ENCODE peak calls at places on chromosomes 6 and 20, in ten cellular contexts. A, Y, S, I, V, C, H, Q, J and M are unnamed samples.

GRCh38 chr6:107491059-107491609 is 1.2 kb downstream of the SOBP start:
- DNase-seq in A (no peak), Y (no peak), S (no peak), I (no peak), V (peak), C (peak), H (no peak), Q (peak), J (no peak), M (no peak)

GRCh38 chr6:15346315-15346714 is 100.4 kb downstream of the JARID2 start:
- DNase-seq in A (no peak), Y (no peak), S (no peak), I (no peak), V (no peak), C (no peak), H (no peak), Q (no peak), J (no peak), M (peak)

GRCh38 chr20:18481596-18481995 is 14.4 kb downstream of the POLR3F start:
- DNase-seq in A (no peak), Y (no peak), S (no peak), I (no peak), V (no peak), C (no peak), H (no peak), Q (no peak), J (no peak), M (no peak)

GRCh38 chr6:13708679-13709261 is 2.9 kb downstream of the RANBP9 start:
- DNase-seq in A (no peak), Y (no peak), S (no peak), I (peak), V (no peak), C (no peak), H (peak), Q (peak), J (no peak), M (no peak)

GRCh38 chr20:54119744-54120143 is 49.4 kb upstream of the BCAS1 start:
- DNase-seq in A (no peak), Y (no peak), S (no peak), I (no peak), V (no peak), C (no peak), H (no peak), Q (no peak), J (no peak), M (no peak)

GRCh38 chr6:85469276-85470022 is 19.6 kb downstream of the NT5E start:
- DNase-seq in A (no peak), Y (no peak), S (no peak), I (no peak), V (no peak), C (no peak), H (no peak), Q (no peak), J (no peak), M (no peak)

GRCh38 chr20:14972256-14972655 is 634.8 kb upstream of the FLRT3 start:
- DNase-seq in A (no peak), Y (no peak), S (no peak), I (no peak), V (no peak), C (no peak), H (no peak), Q (no peak), J (no peak), M (no peak)

GRCh38 chr6:81561071-81561564 is 191.4 kb downstream of the TENT5A start:
- DNase-seq in A (no peak), Y (no peak), S (no peak), I (peak), V (no peak), C (no peak), H (no peak), Q (peak), J (no peak), M (no peak)

GRCh38 chr6:46949662-46950280 is 28.0 kb upstream of the ADGRF5 start:
- DNase-seq in A (no peak), Y (no peak), S (no peak), I (no peak), V (peak), C (peak), H (no peak), Q (no peak), J (no peak), M (no peak)

GRCh38 chr20:3082306-3082951 is 2.1 kb downstream of the AVP start:
- DNase-seq in A (no peak), Y (no peak), S (no peak), I (no peak), V (no peak), C (peak), H (no peak), Q (no peak), J (no peak), M (no peak)

GRCh38 chr6:127950566-127951141 is 49.8 kb upstream of the THEMIS start:
- DNase-seq in A (no peak), Y (no peak), S (no peak), I (no peak), V (no peak), C (no peak), H (peak), Q (no peak), J (no peak), M (peak)

GRCh38 chr6:148530976-148531375 is 188.3 kb downstream of the SASH1 start:
- DNase-seq in A (no peak), Y (no peak), S (no peak), I (peak), V (no peak), C (no peak), H (no peak), Q (no peak), J (no peak), M (no peak)

GRCh38 chr6:163705923-163706322 is 291.4 kb downstream of the QKI start:
- DNase-seq in A (no peak), Y (no peak), S (no peak), I (no peak), V (no peak), C (no peak), H (no peak), Q (no peak), J (no peak), M (no peak)

GRCh38 chr6:114342086-114342825 is 567 bp downstream of the HS3ST5 start:
- DNase-seq in A (no peak), Y (no peak), S (no peak), I (no peak), V (no peak), C (peak), H (no peak), Q (no peak), J (no peak), M (peak)

GRCh38 chr6:108133594-108134179 is 32.1 kb upstream of the NR2E1 start:
- DNase-seq in A (no peak), Y (no peak), S (peak), I (peak), V (peak), C (peak), H (no peak), Q (peak), J (no peak), M (no peak)

GRCh38 chr6:18352001-18352400 is 35.1 kb upstream of the RNF144B start:
- DNase-seq in A (no peak), Y (no peak), S (no peak), I (no peak), V (no peak), C (no peak), H (no peak), Q (no peak), J (no peak), M (no peak)

GRCh38 chr6:55282145-55282544 is 45.1 kb upstream of the GFRAL start:
- DNase-seq in A (no peak), Y (no peak), S (no peak), I (no peak), V (no peak), C (no peak), H (no peak), Q (no peak), J (no peak), M (no peak)

GRCh38 chr6:158905277-158905676 is 86.1 kb upstream of the EZR start:
- DNase-seq in A (no peak), Y (no peak), S (no peak), I (no peak), V (no peak), C (no peak), H (no peak), Q (peak), J (no peak), M (no peak)

GRCh38 chr20:44074252-44075151 is 112.5 kb downstream of the JPH2 start:
- DNase-seq in A (no peak), Y (no peak), S (no peak), I (peak), V (no peak), C (no peak), H (no peak), Q (peak), J (no peak), M (no peak)

GRCh38 chr20:45311589-45312211 is 3.6 kb upstream of the MATN4 start:
- DNase-seq in A (peak), Y (peak), S (peak), I (peak), V (no peak), C (peak), H (no peak), Q (no peak), J (peak), M (peak)

GRCh38 chr6:159761135-159761872 is 541 bp upstream of the ACAT2 start:
- DNase-seq in A (no peak), Y (no peak), S (no peak), I (no peak), V (peak), C (peak), H (peak), Q (peak), J (no peak), M (no peak)

GRCh38 chr20:20417891-20418676 is 50.2 kb downstream of the INSM1 start:
- DNase-seq in A (no peak), Y (no peak), S (no peak), I (no peak), V (no peak), C (no peak), H (no peak), Q (no peak), J (no peak), M (peak)

GRCh38 chr6:35181933-35182612 is 31.7 kb upstream of the SCUBE3 start:
- DNase-seq in A (no peak), Y (no peak), S (peak), I (peak), V (peak), C (peak), H (no peak), Q (peak), J (no peak), M (no peak)

GRCh38 chr6:75290558-75290957 is 6.0 kb upstream of the TMEM30A start:
- DNase-seq in A (no peak), Y (no peak), S (no peak), I (no peak), V (no peak), C (no peak), H (no peak), Q (no peak), J (no peak), M (no peak)

GRCh38 chr6:111623046-111623718 is 17.5 kb upstream of the TRAF3IP2 start:
- DNase-seq in A (no peak), Y (no peak), S (no peak), I (no peak), V (no peak), C (no peak), H (no peak), Q (no peak), J (no peak), M (no peak)

GRCh38 chr20:16363832-16364687 is 209.2 kb downstream of the KIF16B start:
- DNase-seq in A (no peak), Y (no peak), S (no peak), I (no peak), V (no peak), C (no peak), H (no peak), Q (no peak), J (no peak), M (no peak)